ENCODE peak calls at places on chromosomes 1 and 21, in eight cellular contexts. K is IMR-90; P is psoas muscle; D is RCC 7860; W is stimulated activated CD4-positive, alpha-beta T cell treated with anti-CD3 and anti-CD28 coated beads, Interleukin-1b, Interleukin-23, amount 100 ng/mL, for 1 hour; X is mesendoderm; Y is GM04504; J is posterior cingulate gyrus. N is an unnamed sample.

GRCh38 chr1:240790851-240791250 is 178.9 kb upstream of the GREM2 start:
- DNase-seq in X (no peak), J (no peak), K (peak; percentile 21), D (no peak), P (no peak), W (no peak), Y (no peak), N (no peak)

GRCh38 chr1:205091043-205091740 is 6.9 kb upstream of the TMEM81 start:
- DNase-seq in Y (peak; percentile 18), P (no peak), D (no peak), W (no peak), K (peak; percentile 38), X (no peak), J (no peak), N (no peak)

GRCh38 chr1:202007279-202007678 is 3.1 kb upstream of the ELF3 start:
- DNase-seq in Y (no peak), P (no peak), X (peak; percentile 33), D (no peak), W (no peak), K (no peak), J (no peak), N (no peak)

GRCh38 chr1:229803601-229804217 is 177.7 kb downstream of the URB2 start:
- DNase-seq in D (no peak), X (no peak), P (no peak), K (no peak), W (no peak), J (no peak), Y (no peak), N (no peak)

GRCh38 chr1:6421266-6421665 is 1.5 kb upstream of the HES2 start:
- DNase-seq in W (no peak), X (no peak), P (no peak), J (no peak), D (no peak), K (no peak), Y (no peak), N (no peak)

GRCh38 chr1:47722909-47723580 is 274.1 kb downstream of the TRABD2B start:
- DNase-seq in Y (no peak), J (no peak), K (no peak), X (no peak), P (no peak), D (no peak), W (no peak), N (no peak)

GRCh38 chr1:24896176-24896575 is 33.9 kb downstream of the RUNX3 start:
- DNase-seq in W (no peak), D (no peak), Y (no peak), X (no peak), J (no peak), K (no peak), P (no peak), N (no peak)

GRCh38 chr1:203127672-203128611 is at the start of gene ADORA1:
- DNase-seq in K (peak; percentile 41), Y (no peak), P (peak; percentile 64), D (peak; percentile 44), W (no peak), X (peak; percentile 87), J (peak; percentile 89), N (peak; percentile 32)

GRCh38 chr1:181493145-181493544 is 9.8 kb downstream of the CACNA1E start:
- DNase-seq in J (no peak), W (no peak), Y (no peak), P (no peak), D (no peak), K (no peak), X (no peak), N (no peak)

GRCh38 chr1:118988186-118989005 is at the start of gene TBX15:
- DNase-seq in K (no peak), D (no peak), J (no peak), Y (no peak), W (no peak), P (no peak), X (peak; percentile 75), N (no peak)

GRCh38 chr21:45317401-45318145 is 29.9 kb upstream of the POFUT2 start:
- DNase-seq in W (no peak), J (no peak), Y (peak; percentile 65), P (no peak), D (no peak), K (peak; percentile 94), X (no peak), N (no peak)

GRCh38 chr1:29706936-29707335 is 470.6 kb downstream of the PTPRU start:
- DNase-seq in W (no peak), K (peak; percentile 44), P (no peak), Y (no peak), J (no peak), D (no peak), X (peak; percentile 92), N (peak; percentile 68)

GRCh38 chr1:22271847-22272801 is 129.2 kb upstream of the WNT4 start:
- DNase-seq in P (no peak), J (no peak), X (no peak), Y (no peak), W (no peak), K (no peak), D (no peak), N (no peak)

GRCh38 chr1:246072456-246072855 is 434.6 kb downstream of the SMYD3 start:
- DNase-seq in K (no peak), W (no peak), D (no peak), X (no peak), J (no peak), Y (no peak), P (no peak), N (no peak)

GRCh38 chr1:235063068-235063765 is 65.4 kb downstream of the TOMM20 start:
- DNase-seq in J (no peak), X (no peak), Y (no peak), D (no peak), W (no peak), P (peak; percentile 2), K (no peak), N (no peak)

GRCh38 chr1:85279463-85280080 is 3.1 kb upstream of the BCL10 start:
- DNase-seq in X (no peak), W (no peak), K (no peak), J (no peak), D (no peak), Y (no peak), P (no peak), N (no peak)

GRCh38 chr1:202692959-202693555 is 17.2 kb downstream of the SYT2 start:
- DNase-seq in D (peak; percentile 28), Y (peak; percentile 38), P (peak; percentile 52), K (peak; percentile 71), J (no peak), W (peak; percentile 37), X (peak; percentile 80), N (peak; percentile 91)

GRCh38 chr1:15326691-15327530 is 79.9 kb downstream of the FHAD1 start:
- DNase-seq in Y (peak; percentile 93), J (no peak), K (no peak), W (no peak), D (no peak), P (no peak), X (no peak), N (no peak)

GRCh38 chr1:165512817-165513216 is 31.0 kb upstream of the LRRC52 start:
- DNase-seq in P (no peak), K (no peak), Y (no peak), J (no peak), W (no peak), X (peak; percentile 26), D (no peak), N (no peak)

GRCh38 chr1:29325675-29326074 is 89.4 kb downstream of the PTPRU start:
- DNase-seq in Y (no peak), D (no peak), X (no peak), J (no peak), W (no peak), K (no peak), P (no peak), N (no peak)

GRCh38 chr1:100035214-100035613 is 65.4 kb downstream of the SLC35A3 start:
- DNase-seq in X (no peak), Y (no peak), D (no peak), K (no peak), J (no peak), W (no peak), P (no peak), N (no peak)

GRCh38 chr21:31873696-31874599 is 1.1 kb downstream of the HUNK start:
- DNase-seq in J (peak; percentile 34), D (no peak), Y (no peak), X (peak; percentile 83), W (peak; percentile 36), P (peak; percentile 66), K (peak; percentile 33), N (peak; percentile 71)

GRCh38 chr21:42145569-42146250 is 73.2 kb upstream of the ABCG1 start:
- DNase-seq in J (peak; percentile 58), X (peak; percentile 68), K (peak; percentile 54), D (peak; percentile 54), Y (peak; percentile 9), P (no peak), W (peak; percentile 31), N (peak; percentile 86)

GRCh38 chr1:112460672-112461071 is 48.1 kb upstream of the WNT2B start:
- DNase-seq in P (no peak), K (peak; percentile 47), W (no peak), D (no peak), X (no peak), Y (no peak), J (no peak), N (no peak)

GRCh38 chr1:228136908-228137307 is 3.2 kb upstream of the GUK1 start:
- DNase-seq in J (no peak), P (no peak), K (no peak), Y (no peak), X (no peak), W (no peak), D (no peak), N (no peak)

GRCh38 chr1:21693732-21694131 is 24.6 kb upstream of the RAP1GAP start:
- DNase-seq in K (no peak), J (no peak), Y (peak; percentile 42), X (no peak), D (no peak), P (no peak), W (no peak), N (no peak)

GRCh38 chr1:186845581-186846210 is 16.9 kb downstream of the PLA2G4A start:
- DNase-seq in P (no peak), J (no peak), D (no peak), K (no peak), Y (no peak), X (no peak), W (no peak), N (no peak)

GRCh38 chr1:160116277-160117147 is 953 bp downstream of the ATP1A2 start:
- DNase-seq in J (no peak), W (no peak), X (no peak), Y (no peak), K (peak; percentile 44), P (peak; percentile 53), D (no peak), N (no peak)

GRCh38 chr1:161676958-161677689 is 14.2 kb downstream of the FCGR2B start:
- DNase-seq in J (no peak), X (peak; percentile 9), Y (no peak), P (no peak), K (no peak), D (no peak), W (no peak), N (no peak)

GRCh38 chr1:89794406-89794805 is 26.4 kb upstream of the LRRC8D start:
- DNase-seq in W (no peak), J (no peak), D (no peak), P (no peak), X (peak; percentile 80), K (peak; percentile 60), Y (no peak), N (no peak)

GRCh38 chr21:45365608-45366241 is 39.2 kb upstream of the COL18A1 start:
- DNase-seq in X (peak; percentile 98), D (peak; percentile 95), K (peak; percentile 68), J (no peak), P (no peak), W (no peak), Y (no peak), N (no peak)

GRCh38 chr1:157114183-157115121 is 14.8 kb upstream of the ETV3L start:
- DNase-seq in X (no peak), D (no peak), Y (no peak), P (no peak), W (no peak), K (no peak), J (no peak), N (no peak)

GRCh38 chr1:94199398-94199797 is 38.0 kb downstream of the ARHGAP29 start:
- DNase-seq in K (no peak), W (no peak), D (no peak), P (no peak), Y (no peak), X (no peak), J (no peak), N (no peak)

GRCh38 chr1:90475623-90476022 is 241.5 kb downstream of the BARHL2 start:
- DNase-seq in W (no peak), P (no peak), Y (no peak), K (peak; percentile 1), D (no peak), J (no peak), X (peak; percentile 17), N (peak; percentile 2)

N was measured in K562.